ENCODE peak calls at places on chromosome 13, in eight cellular contexts. Z is IMR-90; E is T-helper 17 cell; O is transverse colon; A is T-cell; N is stimulated activated CD4-positive, alpha-beta T cell treated with anti-CD3 and anti-CD28 coated beads, TNF-alpha, amount 100 ng/mL, for 4 hours; Y is breast epithelium; G is T-helper 1 cell. M is an unnamed sample.
A peak's percentile ranks its signal among the peaks of the same experiment; 100 is the strongest.

GRCh38 chr13:104635879-104636278 is 1569.7 kb upstream of the SLC10A2 start:
- DNase-seq in Z (no peak), E (no peak), O (no peak), A (no peak), N (no peak), Y (no peak), G (no peak), M (no peak)

GRCh38 chr13:114081761-114082681 is 50.4 kb downstream of the RASA3 start:
- DNase-seq in Z (no peak), E (no peak), O (no peak), A (no peak), N (no peak), Y (peak; percentile 28), G (no peak), M (no peak)

GRCh38 chr13:95239293-95239692 is 62.0 kb downstream of the ABCC4 start:
- DNase-seq in Z (peak; percentile 77), E (no peak), O (no peak), A (no peak), N (no peak), Y (no peak), G (no peak), M (no peak)

GRCh38 chr13:42345367-42345766 is 73.4 kb downstream of the AKAP11 start:
- DNase-seq in Z (no peak), E (no peak), O (no peak), A (no peak), N (no peak), Y (no peak), G (no peak), M (no peak)

GRCh38 chr13:93265800-93266199 is 39.2 kb downstream of the GPC6 start:
- DNase-seq in Z (no peak), E (no peak), O (no peak), A (no peak), N (no peak), Y (no peak), G (no peak), M (no peak)

GRCh38 chr13:67408823-67409222 is 178.7 kb upstream of the PCDH9 start:
- DNase-seq in Z (no peak), E (no peak), O (no peak), A (no peak), N (no peak), Y (no peak), G (no peak), M (peak; percentile 48)

GRCh38 chr13:40920826-40921225 is 98.3 kb downstream of the ELF1 start:
- DNase-seq in Z (peak; percentile 56), E (no peak), O (no peak), A (no peak), N (no peak), Y (no peak), G (no peak), M (no peak)

GRCh38 chr13:35789335-35790166 is 313.1 kb upstream of the MAB21L1 start:
- DNase-seq in Z (peak; percentile 61), E (no peak), O (no peak), A (no peak), N (no peak), Y (no peak), G (no peak), M (peak; percentile 56)

GRCh38 chr13:98273824-98274786 is 97.0 kb upstream of the RNF113B start:
- DNase-seq in Z (peak; percentile 40), E (no peak), O (no peak), A (no peak), N (no peak), Y (no peak), G (no peak), M (peak; percentile 55)

GRCh38 chr13:96958286-96958891 is 35.9 kb downstream of the OXGR1 start:
- DNase-seq in Z (peak; percentile 13), E (no peak), O (no peak), A (no peak), N (no peak), Y (no peak), G (no peak), M (peak; percentile 53)

GRCh38 chr13:46728777-46729176 is 68.2 kb downstream of the ESD start:
- DNase-seq in Z (no peak), E (no peak), O (no peak), A (no peak), N (no peak), Y (no peak), G (peak; percentile 32), M (no peak)

GRCh38 chr13:48161530-48162179 is 66.8 kb upstream of the MED4 start:
- DNase-seq in Z (no peak), E (no peak), O (peak; percentile 26), A (peak; percentile 16), N (no peak), Y (no peak), G (no peak), M (no peak)

GRCh38 chr13:110471156-110471832 is 90.2 kb downstream of the RAB20 start:
- DNase-seq in Z (no peak), E (no peak), O (peak; percentile 41), A (no peak), N (no peak), Y (no peak), G (no peak), M (no peak)

GRCh38 chr13:113009743-113010509 is 40.9 kb downstream of the MCF2L start:
- DNase-seq in Z (no peak), E (no peak), O (no peak), A (no peak), N (no peak), Y (no peak), G (no peak), M (no peak)

GRCh38 chr13:59750860-59751259 is 412.9 kb downstream of the DIAPH3 start:
- DNase-seq in Z (peak; percentile 57), E (no peak), O (no peak), A (no peak), N (no peak), Y (no peak), G (no peak), M (peak; percentile 92)

GRCh38 chr13:30802953-30803478 is 67.7 kb downstream of the ALOX5AP start:
- DNase-seq in Z (peak; percentile 70), E (peak; percentile 63), O (peak; percentile 88), A (peak; percentile 57), N (peak; percentile 65), Y (peak; percentile 85), G (peak; percentile 79), M (peak; percentile 91)

GRCh38 chr13:43963726-43964125 is 84.0 kb downstream of the LACC1 start:
- DNase-seq in Z (no peak), E (no peak), O (no peak), A (no peak), N (no peak), Y (no peak), G (no peak), M (no peak)

GRCh38 chr13:34108396-34108795 is 290.4 kb downstream of the RFC3 start:
- DNase-seq in Z (no peak), E (no peak), O (no peak), A (no peak), N (no peak), Y (no peak), G (no peak), M (peak; percentile 29)

GRCh38 chr13:98325724-98326123 is 148.7 kb upstream of the RNF113B start:
- DNase-seq in Z (no peak), E (no peak), O (no peak), A (no peak), N (no peak), Y (no peak), G (no peak), M (no peak)

GRCh38 chr13:94765814-94766213 is 53.5 kb upstream of the SOX21 start:
- DNase-seq in Z (no peak), E (no peak), O (no peak), A (no peak), N (no peak), Y (no peak), G (no peak), M (no peak)

GRCh38 chr13:30376426-30377311 is 45.6 kb upstream of the UBE2L5 start:
- DNase-seq in Z (no peak), E (peak; percentile 53), O (peak; percentile 67), A (peak; percentile 55), N (no peak), Y (no peak), G (peak; percentile 90), M (no peak)

GRCh38 chr13:20258208-20258962 is 26.3 kb upstream of the GJB6 start:
- DNase-seq in Z (no peak), E (no peak), O (no peak), A (no peak), N (no peak), Y (no peak), G (no peak), M (no peak)

GRCh38 chr13:95512424-95512823 is 40.1 kb upstream of the CLDN10 start:
- DNase-seq in Z (no peak), E (no peak), O (no peak), A (no peak), N (no peak), Y (no peak), G (no peak), M (no peak)

GRCh38 chr13:38093425-38093824 is 223.9 kb upstream of the TRPC4 start:
- DNase-seq in Z (no peak), E (no peak), O (no peak), A (no peak), N (no peak), Y (no peak), G (no peak), M (no peak)

GRCh38 chr13:111566567-111566966 is 246.1 kb downstream of the TEX29 start:
- DNase-seq in Z (no peak), E (no peak), O (no peak), A (no peak), N (no peak), Y (no peak), G (no peak), M (no peak)

GRCh38 chr13:33277946-33278345 is 7.6 kb downstream of the STARD13 start:
- DNase-seq in Z (no peak), E (no peak), O (no peak), A (no peak), N (no peak), Y (no peak), G (no peak), M (no peak)

GRCh38 chr13:64551755-64552154 is 2678.4 kb downstream of the PCDH9 start:
- DNase-seq in Z (peak; percentile 62), E (no peak), O (no peak), A (no peak), N (no peak), Y (no peak), G (no peak), M (peak; percentile 6)

GRCh38 chr13:58573742-58574141 is 942.2 kb downstream of the PCDH17 start:
- DNase-seq in Z (no peak), E (no peak), O (no peak), A (no peak), N (no peak), Y (no peak), G (no peak), M (no peak)

GRCh38 chr13:101455863-101456262 is 3.4 kb downstream of the ITGBL1 start:
- DNase-seq in Z (peak; percentile 97), E (no peak), O (no peak), A (no peak), N (no peak), Y (no peak), G (no peak), M (peak; percentile 93)

GRCh38 chr13:109733550-109733949 is 52.8 kb downstream of the IRS2 start:
- DNase-seq in Z (no peak), E (no peak), O (no peak), A (no peak), N (no peak), Y (no peak), G (no peak), M (no peak)

GRCh38 chr13:61536443-61536842 is 120.8 kb upstream of the PCDH20 start:
- DNase-seq in Z (no peak), E (no peak), O (no peak), A (no peak), N (no peak), Y (no peak), G (no peak), M (no peak)

GRCh38 chr13:89034015-89034414 is 1362.8 kb downstream of the SLITRK5 start:
- DNase-seq in Z (no peak), E (no peak), O (no peak), A (no peak), N (no peak), Y (no peak), G (no peak), M (no peak)

GRCh38 chr13:75181906-75182305 is 300.1 kb downstream of the TBC1D4 start:
- DNase-seq in Z (peak; percentile 76), E (no peak), O (no peak), A (no peak), N (no peak), Y (no peak), G (no peak), M (peak; percentile 86)

M was measured in astrocyte of the hippocampus.